ENCODE peak calls at places on chromosome 1, in eight cellular contexts. One of them, this sample, is unnamed.
A peak's percentile ranks its signal among the peaks of the same experiment; 100 is the strongest.

GRCh38 chr1:225482489-225482950 is 54.7 kb upstream of the LBR start:
- DNase-seq in heart left ventricle: no peak
- DNase-seq in uterus: no peak
- DNase-seq in IMR-90: peak; percentile 57
- DNase-seq in heart right ventricle: no peak
- DNase-seq in colonic mucosa: no peak
- DNase-seq in MM.1S: no peak
- DNase-seq in suprapubic skin: no peak
- DNase-seq in this sample: no peak

GRCh38 chr1:116008651-116009380 is 32.5 kb downstream of the SLC22A15 start:
- DNase-seq in heart left ventricle: no peak
- DNase-seq in uterus: no peak
- DNase-seq in IMR-90: no peak
- DNase-seq in heart right ventricle: peak; percentile 38
- DNase-seq in colonic mucosa: no peak
- DNase-seq in MM.1S: no peak
- DNase-seq in suprapubic skin: no peak
- DNase-seq in this sample: peak; percentile 24

GRCh38 chr1:192575499-192576189 is at the start of gene RGS1:
- DNase-seq in heart left ventricle: no peak
- DNase-seq in uterus: no peak
- DNase-seq in IMR-90: no peak
- DNase-seq in heart right ventricle: peak; percentile 13
- DNase-seq in colonic mucosa: peak; percentile 31
- DNase-seq in MM.1S: peak; percentile 99
- DNase-seq in suprapubic skin: no peak
- DNase-seq in this sample: peak; percentile 16

GRCh38 chr1:211469938-211470529 is 21.9 kb downstream of the RD3 start:
- DNase-seq in heart left ventricle: peak; percentile 72
- DNase-seq in uterus: peak; percentile 77
- DNase-seq in IMR-90: peak; percentile 64
- DNase-seq in heart right ventricle: peak; percentile 78
- DNase-seq in colonic mucosa: peak; percentile 91
- DNase-seq in MM.1S: peak; percentile 80
- DNase-seq in suprapubic skin: peak; percentile 88
- DNase-seq in this sample: peak; percentile 80

GRCh38 chr1:188949701-188950100 is 1528.0 kb downstream of the BRINP3 start:
- DNase-seq in heart left ventricle: no peak
- DNase-seq in uterus: no peak
- DNase-seq in IMR-90: peak; percentile 86
- DNase-seq in heart right ventricle: no peak
- DNase-seq in colonic mucosa: no peak
- DNase-seq in MM.1S: no peak
- DNase-seq in suprapubic skin: no peak
- DNase-seq in this sample: no peak

GRCh38 chr1:183887826-183888819 is 83.2 kb downstream of the RGL1 start:
- DNase-seq in heart left ventricle: no peak
- DNase-seq in uterus: no peak
- DNase-seq in IMR-90: peak; percentile 15
- DNase-seq in heart right ventricle: no peak
- DNase-seq in colonic mucosa: no peak
- DNase-seq in MM.1S: peak; percentile 45
- DNase-seq in suprapubic skin: no peak
- DNase-seq in this sample: no peak

GRCh38 chr1:165898837-165899236 is 71.4 kb downstream of the UCK2 start:
- DNase-seq in heart left ventricle: peak; percentile 47
- DNase-seq in uterus: peak; percentile 32
- DNase-seq in IMR-90: peak; percentile 100
- DNase-seq in heart right ventricle: no peak
- DNase-seq in colonic mucosa: no peak
- DNase-seq in MM.1S: no peak
- DNase-seq in suprapubic skin: no peak
- DNase-seq in this sample: no peak

GRCh38 chr1:8059161-8059622 is 33.1 kb upstream of the ERRFI1 start:
- DNase-seq in heart left ventricle: no peak
- DNase-seq in uterus: no peak
- DNase-seq in IMR-90: peak; percentile 75
- DNase-seq in heart right ventricle: no peak
- DNase-seq in colonic mucosa: no peak
- DNase-seq in MM.1S: no peak
- DNase-seq in suprapubic skin: no peak
- DNase-seq in this sample: no peak

GRCh38 chr1:5297878-5298239 is 643.5 kb downstream of the AJAP1 start:
- DNase-seq in heart left ventricle: no peak
- DNase-seq in uterus: no peak
- DNase-seq in IMR-90: no peak
- DNase-seq in heart right ventricle: no peak
- DNase-seq in colonic mucosa: no peak
- DNase-seq in MM.1S: no peak
- DNase-seq in suprapubic skin: no peak
- DNase-seq in this sample: no peak

GRCh38 chr1:156073740-156074139 is 8.5 kb downstream of the MEX3A start:
- DNase-seq in heart left ventricle: no peak
- DNase-seq in uterus: no peak
- DNase-seq in IMR-90: no peak
- DNase-seq in heart right ventricle: no peak
- DNase-seq in colonic mucosa: no peak
- DNase-seq in MM.1S: no peak
- DNase-seq in suprapubic skin: no peak
- DNase-seq in this sample: no peak

GRCh38 chr1:85587846-85588245 is 7.3 kb downstream of the CCN1 start:
- DNase-seq in heart left ventricle: peak; percentile 20
- DNase-seq in uterus: no peak
- DNase-seq in IMR-90: no peak
- DNase-seq in heart right ventricle: no peak
- DNase-seq in colonic mucosa: no peak
- DNase-seq in MM.1S: no peak
- DNase-seq in suprapubic skin: no peak
- DNase-seq in this sample: no peak

GRCh38 chr1:236795757-236796719 is 946 bp downstream of the MTR start:
- DNase-seq in heart left ventricle: no peak
- DNase-seq in uterus: no peak
- DNase-seq in IMR-90: peak; percentile 62
- DNase-seq in heart right ventricle: no peak
- DNase-seq in colonic mucosa: peak; percentile 55
- DNase-seq in MM.1S: peak; percentile 71
- DNase-seq in suprapubic skin: no peak
- DNase-seq in this sample: no peak

GRCh38 chr1:209651148-209651547 is 1.1 kb downstream of the LAMB3 start:
- DNase-seq in heart left ventricle: peak; percentile 50
- DNase-seq in uterus: no peak
- DNase-seq in IMR-90: peak; percentile 56
- DNase-seq in heart right ventricle: peak; percentile 67
- DNase-seq in colonic mucosa: peak; percentile 91
- DNase-seq in MM.1S: peak; percentile 44
- DNase-seq in suprapubic skin: no peak
- DNase-seq in this sample: peak; percentile 68

GRCh38 chr1:11761988-11762406 is at the start of gene C1orf167:
- DNase-seq in heart left ventricle: no peak
- DNase-seq in uterus: no peak
- DNase-seq in IMR-90: no peak
- DNase-seq in heart right ventricle: no peak
- DNase-seq in colonic mucosa: no peak
- DNase-seq in MM.1S: no peak
- DNase-seq in suprapubic skin: no peak
- DNase-seq in this sample: no peak

GRCh38 chr1:17212487-17213121 is 7.7 kb downstream of the PADI1 start:
- DNase-seq in heart left ventricle: no peak
- DNase-seq in uterus: no peak
- DNase-seq in IMR-90: peak; percentile 73
- DNase-seq in heart right ventricle: peak; percentile 25
- DNase-seq in colonic mucosa: no peak
- DNase-seq in MM.1S: no peak
- DNase-seq in suprapubic skin: no peak
- DNase-seq in this sample: no peak

GRCh38 chr1:12244078-12244477 is 14.2 kb downstream of the VPS13D start:
- DNase-seq in heart left ventricle: no peak
- DNase-seq in uterus: no peak
- DNase-seq in IMR-90: no peak
- DNase-seq in heart right ventricle: no peak
- DNase-seq in colonic mucosa: no peak
- DNase-seq in MM.1S: no peak
- DNase-seq in suprapubic skin: no peak
- DNase-seq in this sample: no peak

GRCh38 chr1:61448934-61449368 is 276.0 kb downstream of the TM2D1 start:
- DNase-seq in heart left ventricle: peak; percentile 80
- DNase-seq in uterus: peak; percentile 85
- DNase-seq in IMR-90: no peak
- DNase-seq in heart right ventricle: peak; percentile 73
- DNase-seq in colonic mucosa: peak; percentile 42
- DNase-seq in MM.1S: no peak
- DNase-seq in suprapubic skin: peak; percentile 93
- DNase-seq in this sample: peak; percentile 78

GRCh38 chr1:23657659-23658275 is 33.8 kb upstream of the RPL11 start:
- DNase-seq in heart left ventricle: peak; percentile 27
- DNase-seq in uterus: no peak
- DNase-seq in IMR-90: peak; percentile 35
- DNase-seq in heart right ventricle: peak; percentile 51
- DNase-seq in colonic mucosa: peak; percentile 53
- DNase-seq in MM.1S: peak; percentile 52
- DNase-seq in suprapubic skin: no peak
- DNase-seq in this sample: peak; percentile 40

GRCh38 chr1:53294557-53294956 is 33.3 kb downstream of the LRP8 start:
- DNase-seq in heart left ventricle: no peak
- DNase-seq in uterus: no peak
- DNase-seq in IMR-90: peak; percentile 78
- DNase-seq in heart right ventricle: no peak
- DNase-seq in colonic mucosa: no peak
- DNase-seq in MM.1S: peak; percentile 16
- DNase-seq in suprapubic skin: no peak
- DNase-seq in this sample: no peak

GRCh38 chr1:227939791-227940771 is 7.7 kb downstream of the WNT9A start:
- DNase-seq in heart left ventricle: peak; percentile 4
- DNase-seq in uterus: no peak
- DNase-seq in IMR-90: no peak
- DNase-seq in heart right ventricle: no peak
- DNase-seq in colonic mucosa: peak; percentile 10
- DNase-seq in MM.1S: no peak
- DNase-seq in suprapubic skin: peak; percentile 75
- DNase-seq in this sample: no peak

DNA sequence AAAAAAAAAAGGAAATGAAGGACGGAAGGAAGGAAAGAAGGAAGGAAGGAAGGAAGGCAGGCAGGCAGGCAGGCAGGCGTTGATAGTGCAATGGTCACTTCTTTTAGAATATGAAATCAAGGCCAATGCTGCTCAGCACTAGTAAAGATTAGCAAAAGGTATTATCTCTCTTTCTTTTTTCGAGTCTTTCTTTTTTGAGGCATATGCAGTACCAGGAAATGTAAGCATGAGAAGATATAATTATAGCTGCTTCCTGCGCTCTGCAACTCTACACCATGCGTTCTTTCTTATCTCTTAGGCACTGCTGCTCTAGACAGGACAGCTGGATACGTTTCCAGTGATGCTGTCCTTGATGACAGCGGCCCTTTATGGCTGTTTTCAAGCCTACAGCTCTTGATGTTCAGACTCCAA is 1512.5 kb upstream of the B3GALT2 start:
- DNase-seq in heart left ventricle: no peak
- DNase-seq in uterus: no peak
- DNase-seq in IMR-90: peak; percentile 42
- DNase-seq in heart right ventricle: no peak
- DNase-seq in colonic mucosa: no peak
- DNase-seq in MM.1S: peak; percentile 70
- DNase-seq in suprapubic skin: no peak
- DNase-seq in this sample: no peak
- H3K4me3 ChIP-seq in heart left ventricle: no peak overlapping the region
- H3K4me3 ChIP-seq in uterus: no peak overlapping the region
- H3K4me3 ChIP-seq in IMR-90: no peak overlapping the region
- H3K4me3 ChIP-seq in heart right ventricle: no peak overlapping the region
- H3K4me3 ChIP-seq in colonic mucosa: no peak overlapping the region
- H3K4me3 ChIP-seq in MM.1S: peak overlapping the region; percentile 6
- H3K4me3 ChIP-seq in suprapubic skin: no peak overlapping the region
- H3K4me3 ChIP-seq in this sample: no peak overlapping the region

DNA sequence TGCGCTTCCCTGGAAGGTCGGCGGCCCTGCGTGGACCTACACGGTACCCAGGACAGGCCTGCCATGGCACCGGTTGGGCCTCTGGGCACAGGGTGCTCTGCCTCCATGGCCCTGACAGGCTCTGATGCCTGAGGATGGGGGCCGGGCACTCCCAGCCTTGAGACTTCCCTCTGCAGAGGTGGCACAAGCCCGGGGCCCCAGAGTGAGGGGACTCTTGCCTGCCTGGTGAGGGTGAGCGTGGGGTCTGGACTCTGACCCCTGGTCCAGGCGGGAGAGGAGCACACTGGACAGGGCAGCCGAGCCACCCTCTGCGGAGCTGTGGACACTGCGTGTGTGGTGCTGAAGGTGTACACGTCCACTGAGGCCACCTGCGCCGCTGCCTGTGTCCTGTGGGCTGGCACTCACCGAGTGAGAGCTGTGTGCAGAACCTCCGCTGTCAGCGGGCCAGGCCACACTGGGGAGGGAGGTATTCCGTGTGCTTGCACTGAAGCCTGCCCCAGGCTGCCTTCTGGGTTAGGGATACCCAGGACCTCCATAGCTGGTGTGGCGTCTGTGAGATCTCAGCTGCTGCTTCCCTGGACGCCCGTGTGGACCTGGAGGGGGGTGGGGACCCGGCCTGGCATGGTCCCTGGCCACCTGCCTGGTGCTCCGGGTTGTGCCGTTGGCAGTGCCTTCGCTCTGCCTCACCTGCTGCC is 10.4 kb downstream of the SKI start:
- DNase-seq in heart left ventricle: peak; percentile 12
- DNase-seq in uterus: no peak
- DNase-seq in IMR-90: no peak
- DNase-seq in heart right ventricle: no peak
- DNase-seq in colonic mucosa: no peak
- DNase-seq in MM.1S: no peak
- DNase-seq in suprapubic skin: no peak
- DNase-seq in this sample: no peak
- H3K4me1 ChIP-seq in heart left ventricle: peaks cover 100% of the 10 kb centered on the region
- H3K4me1 ChIP-seq in uterus: peaks cover 77% of the 10 kb centered on the region
- H3K4me1 ChIP-seq in IMR-90: peaks cover 55% of the 10 kb centered on the region
- H3K4me1 ChIP-seq in heart right ventricle: peaks cover 100% of the 10 kb centered on the region
- H3K4me1 ChIP-seq in colonic mucosa: peaks cover 27% of the 10 kb centered on the region
- H3K4me1 ChIP-seq in MM.1S: no peaks in the 10 kb centered on the region
- H3K4me1 ChIP-seq in suprapubic skin: peaks cover 100% of the 10 kb centered on the region
- H3K4me1 ChIP-seq in this sample: peaks cover 100% of the 10 kb centered on the region

DNA sequence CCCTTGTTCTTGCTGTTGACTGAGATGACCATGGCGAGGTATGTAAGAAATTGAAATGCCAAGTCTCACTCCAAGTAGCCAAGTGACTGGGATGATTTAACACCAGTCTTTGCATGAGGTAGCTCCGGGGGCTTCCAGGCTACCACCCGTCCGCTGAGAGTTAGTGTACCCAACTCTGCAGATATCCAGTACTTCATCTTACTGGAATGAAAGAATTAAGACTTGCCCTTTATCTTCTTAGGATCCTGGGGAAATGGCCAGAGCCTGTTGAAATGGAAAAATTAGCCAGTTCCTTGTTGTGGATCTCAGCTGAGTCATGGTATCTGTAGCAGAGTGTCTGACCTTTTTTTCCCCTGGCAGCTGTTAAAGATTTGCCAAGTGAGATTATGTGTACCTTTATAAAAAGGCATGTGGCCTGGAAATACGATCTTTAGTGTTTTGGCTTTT is 151.0 kb downstream of the MAST2 start:
- DNase-seq in heart left ventricle: no peak
- DNase-seq in uterus: no peak
- DNase-seq in IMR-90: peak; percentile 82
- DNase-seq in heart right ventricle: no peak
- DNase-seq in colonic mucosa: peak; percentile 37
- DNase-seq in MM.1S: no peak
- DNase-seq in suprapubic skin: no peak
- DNase-seq in this sample: no peak
- H3K4me3 ChIP-seq in heart left ventricle: no peak overlapping the region
- H3K4me3 ChIP-seq in uterus: peak overlapping the region; percentile 2
- H3K4me3 ChIP-seq in IMR-90: no peak overlapping the region
- H3K4me3 ChIP-seq in heart right ventricle: no peak overlapping the region
- H3K4me3 ChIP-seq in colonic mucosa: no peak overlapping the region
- H3K4me3 ChIP-seq in MM.1S: no peak overlapping the region
- H3K4me3 ChIP-seq in suprapubic skin: no peak overlapping the region
- H3K4me3 ChIP-seq in this sample: peak overlapping the region; percentile 26

GRCh38 chr1:6800728-6801127 is 15.5 kb downstream of the CAMTA1 start:
- DNase-seq in heart left ventricle: no peak
- DNase-seq in uterus: no peak
- DNase-seq in IMR-90: peak; percentile 84
- DNase-seq in heart right ventricle: no peak
- DNase-seq in colonic mucosa: no peak
- DNase-seq in MM.1S: no peak
- DNase-seq in suprapubic skin: no peak
- DNase-seq in this sample: no peak
- H3K4me1 ChIP-seq in heart left ventricle: peaks cover 67% of the 10 kb centered on the region
- H3K4me1 ChIP-seq in uterus: no peaks in the 10 kb centered on the region
- H3K4me1 ChIP-seq in IMR-90: peaks cover 39% of the 10 kb centered on the region
- H3K4me1 ChIP-seq in heart right ventricle: peaks cover 69% of the 10 kb centered on the region
- H3K4me1 ChIP-seq in colonic mucosa: no peaks in the 10 kb centered on the region
- H3K4me1 ChIP-seq in MM.1S: peaks cover 8% of the 10 kb centered on the region
- H3K4me1 ChIP-seq in suprapubic skin: peaks cover 14% of the 10 kb centered on the region
- H3K4me1 ChIP-seq in this sample: peaks cover 80% of the 10 kb centered on the region

This sample was measured in left ventricle myocardium inferior.